ENCODE peak calls at places on chromosomes 5 and 9, in five cellular contexts. One of them, this sample, is unnamed.
A peak's percentile ranks its signal among the peaks of the same experiment; 100 is the strongest.

GRCh38 chr5:111755942-111756353 is 1.0 kb downstream of the NREP start:
- DNase-seq in mesothelial cell of epicardium: no peak
- DNase-seq in stimulated activated naive CD8-positive, alpha-beta T cell treated with anti-CD3 and anti-CD28 coated beads, Interleukin-15, amount 100 ng/mL, for 72 hours: no peak
- DNase-seq in stimulated activated CD8-positive, alpha-beta memory T cell treated with anti-CD3 and anti-CD28 coated beads, Interleukin-4, amount 100 ng/mL, for 1 hour: no peak
- DNase-seq in stimulated activated CD4-positive, alpha-beta T cell treated with anti-CD3 and anti-CD28 coated beads, Interleukin-1b, Interleukin-23, amount 100 ng/mL, for 48 hours: no peak
- DNase-seq in this sample: no peak

GRCh38 chr9:109331353-109331752 is 10.5 kb upstream of the EPB41L4B start:
- DNase-seq in stimulated activated CD8-positive, alpha-beta memory T cell treated with anti-CD3 and anti-CD28 coated beads, Interleukin-4, amount 100 ng/mL, for 1 hour: no peak
- DNase-seq in mesothelial cell of epicardium: no peak
- DNase-seq in stimulated activated CD4-positive, alpha-beta T cell treated with anti-CD3 and anti-CD28 coated beads, Interleukin-1b, Interleukin-23, amount 100 ng/mL, for 48 hours: no peak
- DNase-seq in stimulated activated naive CD8-positive, alpha-beta T cell treated with anti-CD3 and anti-CD28 coated beads, Interleukin-15, amount 100 ng/mL, for 72 hours: no peak
- DNase-seq in this sample: no peak

GRCh38 chr9:134144801-134145200 is 8.9 kb downstream of the WDR5 start:
- DNase-seq in stimulated activated CD4-positive, alpha-beta T cell treated with anti-CD3 and anti-CD28 coated beads, Interleukin-1b, Interleukin-23, amount 100 ng/mL, for 48 hours: no peak
- DNase-seq in stimulated activated CD8-positive, alpha-beta memory T cell treated with anti-CD3 and anti-CD28 coated beads, Interleukin-4, amount 100 ng/mL, for 1 hour: no peak
- DNase-seq in stimulated activated naive CD8-positive, alpha-beta T cell treated with anti-CD3 and anti-CD28 coated beads, Interleukin-15, amount 100 ng/mL, for 72 hours: no peak
- DNase-seq in mesothelial cell of epicardium: no peak
- DNase-seq in this sample: no peak

GRCh38 chr5:15105799-15106393 is 234.3 kb upstream of the ANKH start:
- DNase-seq in stimulated activated CD8-positive, alpha-beta memory T cell treated with anti-CD3 and anti-CD28 coated beads, Interleukin-4, amount 100 ng/mL, for 1 hour: no peak
- DNase-seq in stimulated activated naive CD8-positive, alpha-beta T cell treated with anti-CD3 and anti-CD28 coated beads, Interleukin-15, amount 100 ng/mL, for 72 hours: peak; percentile 25
- DNase-seq in stimulated activated CD4-positive, alpha-beta T cell treated with anti-CD3 and anti-CD28 coated beads, Interleukin-1b, Interleukin-23, amount 100 ng/mL, for 48 hours: peak; percentile 21
- DNase-seq in mesothelial cell of epicardium: peak; percentile 43
- DNase-seq in this sample: no peak

GRCh38 chr9:134688661-134689319 is 47.2 kb downstream of the COL5A1 start:
- DNase-seq in stimulated activated CD8-positive, alpha-beta memory T cell treated with anti-CD3 and anti-CD28 coated beads, Interleukin-4, amount 100 ng/mL, for 1 hour: no peak
- DNase-seq in mesothelial cell of epicardium: no peak
- DNase-seq in stimulated activated naive CD8-positive, alpha-beta T cell treated with anti-CD3 and anti-CD28 coated beads, Interleukin-15, amount 100 ng/mL, for 72 hours: no peak
- DNase-seq in stimulated activated CD4-positive, alpha-beta T cell treated with anti-CD3 and anti-CD28 coated beads, Interleukin-1b, Interleukin-23, amount 100 ng/mL, for 48 hours: no peak
- DNase-seq in this sample: no peak

GRCh38 chr9:90857855-90858254 is 56.2 kb downstream of the SYK start:
- DNase-seq in stimulated activated CD4-positive, alpha-beta T cell treated with anti-CD3 and anti-CD28 coated beads, Interleukin-1b, Interleukin-23, amount 100 ng/mL, for 48 hours: no peak
- DNase-seq in mesothelial cell of epicardium: no peak
- DNase-seq in stimulated activated naive CD8-positive, alpha-beta T cell treated with anti-CD3 and anti-CD28 coated beads, Interleukin-15, amount 100 ng/mL, for 72 hours: no peak
- DNase-seq in stimulated activated CD8-positive, alpha-beta memory T cell treated with anti-CD3 and anti-CD28 coated beads, Interleukin-4, amount 100 ng/mL, for 1 hour: no peak
- DNase-seq in this sample: no peak

GRCh38 chr9:133059623-133060022 is 2.2 kb upstream of the CEL start:
- DNase-seq in mesothelial cell of epicardium: no peak
- DNase-seq in stimulated activated CD4-positive, alpha-beta T cell treated with anti-CD3 and anti-CD28 coated beads, Interleukin-1b, Interleukin-23, amount 100 ng/mL, for 48 hours: no peak
- DNase-seq in stimulated activated CD8-positive, alpha-beta memory T cell treated with anti-CD3 and anti-CD28 coated beads, Interleukin-4, amount 100 ng/mL, for 1 hour: no peak
- DNase-seq in stimulated activated naive CD8-positive, alpha-beta T cell treated with anti-CD3 and anti-CD28 coated beads, Interleukin-15, amount 100 ng/mL, for 72 hours: no peak
- DNase-seq in this sample: no peak

GRCh38 chr9:100088202-100088601 is 10.6 kb downstream of the ERP44 start:
- DNase-seq in mesothelial cell of epicardium: no peak
- DNase-seq in stimulated activated CD8-positive, alpha-beta memory T cell treated with anti-CD3 and anti-CD28 coated beads, Interleukin-4, amount 100 ng/mL, for 1 hour: no peak
- DNase-seq in stimulated activated naive CD8-positive, alpha-beta T cell treated with anti-CD3 and anti-CD28 coated beads, Interleukin-15, amount 100 ng/mL, for 72 hours: no peak
- DNase-seq in stimulated activated CD4-positive, alpha-beta T cell treated with anti-CD3 and anti-CD28 coated beads, Interleukin-1b, Interleukin-23, amount 100 ng/mL, for 48 hours: peak; percentile 28
- DNase-seq in this sample: no peak

GRCh38 chr5:111439473-111440075 is 72.8 kb downstream of the STARD4 start:
- DNase-seq in stimulated activated CD4-positive, alpha-beta T cell treated with anti-CD3 and anti-CD28 coated beads, Interleukin-1b, Interleukin-23, amount 100 ng/mL, for 48 hours: no peak
- DNase-seq in mesothelial cell of epicardium: no peak
- DNase-seq in stimulated activated CD8-positive, alpha-beta memory T cell treated with anti-CD3 and anti-CD28 coated beads, Interleukin-4, amount 100 ng/mL, for 1 hour: no peak
- DNase-seq in stimulated activated naive CD8-positive, alpha-beta T cell treated with anti-CD3 and anti-CD28 coated beads, Interleukin-15, amount 100 ng/mL, for 72 hours: no peak
- DNase-seq in this sample: no peak

GRCh38 chr5:107744418-107745330 is 73.9 kb upstream of the EFNA5 start:
- DNase-seq in stimulated activated CD4-positive, alpha-beta T cell treated with anti-CD3 and anti-CD28 coated beads, Interleukin-1b, Interleukin-23, amount 100 ng/mL, for 48 hours: no peak
- DNase-seq in stimulated activated CD8-positive, alpha-beta memory T cell treated with anti-CD3 and anti-CD28 coated beads, Interleukin-4, amount 100 ng/mL, for 1 hour: no peak
- DNase-seq in stimulated activated naive CD8-positive, alpha-beta T cell treated with anti-CD3 and anti-CD28 coated beads, Interleukin-15, amount 100 ng/mL, for 72 hours: no peak
- DNase-seq in mesothelial cell of epicardium: no peak
- DNase-seq in this sample: no peak

GRCh38 chr5:95733100-95733499 is 2.0 kb downstream of the RHOBTB3 start:
- DNase-seq in stimulated activated naive CD8-positive, alpha-beta T cell treated with anti-CD3 and anti-CD28 coated beads, Interleukin-15, amount 100 ng/mL, for 72 hours: no peak
- DNase-seq in mesothelial cell of epicardium: no peak
- DNase-seq in stimulated activated CD8-positive, alpha-beta memory T cell treated with anti-CD3 and anti-CD28 coated beads, Interleukin-4, amount 100 ng/mL, for 1 hour: no peak
- DNase-seq in stimulated activated CD4-positive, alpha-beta T cell treated with anti-CD3 and anti-CD28 coated beads, Interleukin-1b, Interleukin-23, amount 100 ng/mL, for 48 hours: no peak
- DNase-seq in this sample: no peak

GRCh38 chr5:169503899-169504298 is 79.7 kb upstream of the SPDL1 start:
- DNase-seq in mesothelial cell of epicardium: no peak
- DNase-seq in stimulated activated CD4-positive, alpha-beta T cell treated with anti-CD3 and anti-CD28 coated beads, Interleukin-1b, Interleukin-23, amount 100 ng/mL, for 48 hours: no peak
- DNase-seq in stimulated activated CD8-positive, alpha-beta memory T cell treated with anti-CD3 and anti-CD28 coated beads, Interleukin-4, amount 100 ng/mL, for 1 hour: no peak
- DNase-seq in stimulated activated naive CD8-positive, alpha-beta T cell treated with anti-CD3 and anti-CD28 coated beads, Interleukin-15, amount 100 ng/mL, for 72 hours: no peak
- DNase-seq in this sample: no peak

GRCh38 chr9:84567776-84568175 is 101.8 kb upstream of the NTRK2 start:
- DNase-seq in stimulated activated CD4-positive, alpha-beta T cell treated with anti-CD3 and anti-CD28 coated beads, Interleukin-1b, Interleukin-23, amount 100 ng/mL, for 48 hours: no peak
- DNase-seq in stimulated activated CD8-positive, alpha-beta memory T cell treated with anti-CD3 and anti-CD28 coated beads, Interleukin-4, amount 100 ng/mL, for 1 hour: no peak
- DNase-seq in mesothelial cell of epicardium: no peak
- DNase-seq in stimulated activated naive CD8-positive, alpha-beta T cell treated with anti-CD3 and anti-CD28 coated beads, Interleukin-15, amount 100 ng/mL, for 72 hours: no peak
- DNase-seq in this sample: no peak

GRCh38 chr5:72417333-72418062 is 89.7 kb downstream of the ZNF366 start:
- DNase-seq in stimulated activated CD8-positive, alpha-beta memory T cell treated with anti-CD3 and anti-CD28 coated beads, Interleukin-4, amount 100 ng/mL, for 1 hour: no peak
- DNase-seq in stimulated activated naive CD8-positive, alpha-beta T cell treated with anti-CD3 and anti-CD28 coated beads, Interleukin-15, amount 100 ng/mL, for 72 hours: no peak
- DNase-seq in stimulated activated CD4-positive, alpha-beta T cell treated with anti-CD3 and anti-CD28 coated beads, Interleukin-1b, Interleukin-23, amount 100 ng/mL, for 48 hours: no peak
- DNase-seq in mesothelial cell of epicardium: no peak
- DNase-seq in this sample: no peak

GRCh38 chr5:170219615-170220014 is 13.2 kb upstream of the C5orf58 start:
- DNase-seq in mesothelial cell of epicardium: no peak
- DNase-seq in stimulated activated CD8-positive, alpha-beta memory T cell treated with anti-CD3 and anti-CD28 coated beads, Interleukin-4, amount 100 ng/mL, for 1 hour: no peak
- DNase-seq in stimulated activated naive CD8-positive, alpha-beta T cell treated with anti-CD3 and anti-CD28 coated beads, Interleukin-15, amount 100 ng/mL, for 72 hours: no peak
- DNase-seq in stimulated activated CD4-positive, alpha-beta T cell treated with anti-CD3 and anti-CD28 coated beads, Interleukin-1b, Interleukin-23, amount 100 ng/mL, for 48 hours: no peak
- DNase-seq in this sample: no peak

GRCh38 chr9:128550226-128550625 is 2.2 kb upstream of the SPTAN1 start:
- DNase-seq in stimulated activated CD8-positive, alpha-beta memory T cell treated with anti-CD3 and anti-CD28 coated beads, Interleukin-4, amount 100 ng/mL, for 1 hour: no peak
- DNase-seq in stimulated activated naive CD8-positive, alpha-beta T cell treated with anti-CD3 and anti-CD28 coated beads, Interleukin-15, amount 100 ng/mL, for 72 hours: peak; percentile 30
- DNase-seq in mesothelial cell of epicardium: no peak
- DNase-seq in stimulated activated CD4-positive, alpha-beta T cell treated with anti-CD3 and anti-CD28 coated beads, Interleukin-1b, Interleukin-23, amount 100 ng/mL, for 48 hours: peak; percentile 53
- DNase-seq in this sample: no peak

GRCh38 chr5:151023047-151023615 is 2.7 kb downstream of the GPX3 start:
- DNase-seq in stimulated activated CD8-positive, alpha-beta memory T cell treated with anti-CD3 and anti-CD28 coated beads, Interleukin-4, amount 100 ng/mL, for 1 hour: no peak
- DNase-seq in stimulated activated naive CD8-positive, alpha-beta T cell treated with anti-CD3 and anti-CD28 coated beads, Interleukin-15, amount 100 ng/mL, for 72 hours: no peak
- DNase-seq in mesothelial cell of epicardium: no peak
- DNase-seq in stimulated activated CD4-positive, alpha-beta T cell treated with anti-CD3 and anti-CD28 coated beads, Interleukin-1b, Interleukin-23, amount 100 ng/mL, for 48 hours: no peak
- DNase-seq in this sample: no peak

GRCh38 chr5:94389515-94389899 is 228.9 kb downstream of the KIAA0825 start:
- DNase-seq in stimulated activated naive CD8-positive, alpha-beta T cell treated with anti-CD3 and anti-CD28 coated beads, Interleukin-15, amount 100 ng/mL, for 72 hours: no peak
- DNase-seq in mesothelial cell of epicardium: no peak
- DNase-seq in stimulated activated CD4-positive, alpha-beta T cell treated with anti-CD3 and anti-CD28 coated beads, Interleukin-1b, Interleukin-23, amount 100 ng/mL, for 48 hours: no peak
- DNase-seq in stimulated activated CD8-positive, alpha-beta memory T cell treated with anti-CD3 and anti-CD28 coated beads, Interleukin-4, amount 100 ng/mL, for 1 hour: no peak
- DNase-seq in this sample: no peak

GRCh38 chr9:121636411-121636865 is 15.0 kb upstream of the DAB2IP start:
- DNase-seq in stimulated activated naive CD8-positive, alpha-beta T cell treated with anti-CD3 and anti-CD28 coated beads, Interleukin-15, amount 100 ng/mL, for 72 hours: no peak
- DNase-seq in stimulated activated CD8-positive, alpha-beta memory T cell treated with anti-CD3 and anti-CD28 coated beads, Interleukin-4, amount 100 ng/mL, for 1 hour: no peak
- DNase-seq in mesothelial cell of epicardium: no peak
- DNase-seq in stimulated activated CD4-positive, alpha-beta T cell treated with anti-CD3 and anti-CD28 coated beads, Interleukin-1b, Interleukin-23, amount 100 ng/mL, for 48 hours: no peak
- DNase-seq in this sample: no peak

GRCh38 chr9:9412241-9412640 is 1200.6 kb downstream of the PTPRD start:
- DNase-seq in stimulated activated naive CD8-positive, alpha-beta T cell treated with anti-CD3 and anti-CD28 coated beads, Interleukin-15, amount 100 ng/mL, for 72 hours: no peak
- DNase-seq in stimulated activated CD4-positive, alpha-beta T cell treated with anti-CD3 and anti-CD28 coated beads, Interleukin-1b, Interleukin-23, amount 100 ng/mL, for 48 hours: no peak
- DNase-seq in mesothelial cell of epicardium: no peak
- DNase-seq in stimulated activated CD8-positive, alpha-beta memory T cell treated with anti-CD3 and anti-CD28 coated beads, Interleukin-4, amount 100 ng/mL, for 1 hour: no peak
- DNase-seq in this sample: no peak

GRCh38 chr9:76456202-76456926 is 2.6 kb upstream of the GCNT1 start:
- DNase-seq in mesothelial cell of epicardium: peak; percentile 47
- DNase-seq in stimulated activated naive CD8-positive, alpha-beta T cell treated with anti-CD3 and anti-CD28 coated beads, Interleukin-15, amount 100 ng/mL, for 72 hours: no peak
- DNase-seq in stimulated activated CD8-positive, alpha-beta memory T cell treated with anti-CD3 and anti-CD28 coated beads, Interleukin-4, amount 100 ng/mL, for 1 hour: peak; percentile 8
- DNase-seq in stimulated activated CD4-positive, alpha-beta T cell treated with anti-CD3 and anti-CD28 coated beads, Interleukin-1b, Interleukin-23, amount 100 ng/mL, for 48 hours: no peak
- DNase-seq in this sample: no peak

GRCh38 chr9:126062158-126062929 is 264.3 kb upstream of the MVB12B start:
- DNase-seq in stimulated activated CD4-positive, alpha-beta T cell treated with anti-CD3 and anti-CD28 coated beads, Interleukin-1b, Interleukin-23, amount 100 ng/mL, for 48 hours: no peak
- DNase-seq in mesothelial cell of epicardium: no peak
- DNase-seq in stimulated activated CD8-positive, alpha-beta memory T cell treated with anti-CD3 and anti-CD28 coated beads, Interleukin-4, amount 100 ng/mL, for 1 hour: no peak
- DNase-seq in stimulated activated naive CD8-positive, alpha-beta T cell treated with anti-CD3 and anti-CD28 coated beads, Interleukin-15, amount 100 ng/mL, for 72 hours: no peak
- DNase-seq in this sample: no peak

GRCh38 chr9:121859646-121860045 is 208.2 kb downstream of the DAB2IP start:
- DNase-seq in mesothelial cell of epicardium: no peak
- DNase-seq in stimulated activated CD4-positive, alpha-beta T cell treated with anti-CD3 and anti-CD28 coated beads, Interleukin-1b, Interleukin-23, amount 100 ng/mL, for 48 hours: no peak
- DNase-seq in stimulated activated CD8-positive, alpha-beta memory T cell treated with anti-CD3 and anti-CD28 coated beads, Interleukin-4, amount 100 ng/mL, for 1 hour: no peak
- DNase-seq in stimulated activated naive CD8-positive, alpha-beta T cell treated with anti-CD3 and anti-CD28 coated beads, Interleukin-15, amount 100 ng/mL, for 72 hours: no peak
- DNase-seq in this sample: no peak

GRCh38 chr9:35776018-35776417 is 15.4 kb upstream of the NPR2 start:
- DNase-seq in stimulated activated CD8-positive, alpha-beta memory T cell treated with anti-CD3 and anti-CD28 coated beads, Interleukin-4, amount 100 ng/mL, for 1 hour: no peak
- DNase-seq in stimulated activated naive CD8-positive, alpha-beta T cell treated with anti-CD3 and anti-CD28 coated beads, Interleukin-15, amount 100 ng/mL, for 72 hours: no peak
- DNase-seq in stimulated activated CD4-positive, alpha-beta T cell treated with anti-CD3 and anti-CD28 coated beads, Interleukin-1b, Interleukin-23, amount 100 ng/mL, for 48 hours: no peak
- DNase-seq in mesothelial cell of epicardium: no peak
- DNase-seq in this sample: no peak